ENCODE peak calls at places on chromosome 3, in nine cellular contexts. U, I, T, M, C, N, Y, Q and L are unnamed samples.

GRCh38 chr3:81105761-81106160 is 655.7 kb downstream of the GBE1 start:
- DNase-seq in M (no peak), U (no peak), Y (no peak), Q (peak; percentile 18), I (no peak), T (no peak), N (no peak), C (no peak), L (no peak)

GRCh38 chr3:126696701-126697267 is 7.3 kb upstream of the CHCHD6 start:
- DNase-seq in I (no peak), M (no peak), U (no peak), N (no peak), Y (no peak), T (no peak), Q (no peak), C (no peak), L (no peak)

GRCh38 chr3:72274511-72275295 is 489.8 kb upstream of the PROK2 start:
- DNase-seq in I (peak; percentile 93), U (peak; percentile 27), Q (no peak), T (peak; percentile 31), C (no peak), N (peak; percentile 73), Y (peak; percentile 46), M (no peak), L (no peak)

GRCh38 chr3:21654662-21655061 is 96.3 kb downstream of the ZNF385D start:
- DNase-seq in Y (no peak), Q (peak; percentile 77), C (no peak), T (no peak), N (no peak), I (peak; percentile 68), M (no peak), U (no peak), L (no peak)

GRCh38 chr3:70963412-70963811 is 620.1 kb downstream of the FOXP1 start:
- DNase-seq in Q (no peak), C (no peak), Y (no peak), T (no peak), M (no peak), N (no peak), U (no peak), I (no peak), L (peak; percentile 22)

GRCh38 chr3:87756616-87757015 is 302.2 kb downstream of the CGGBP1 start:
- DNase-seq in Y (no peak), U (no peak), M (no peak), N (no peak), C (no peak), T (no peak), Q (no peak), I (no peak), L (no peak)

GRCh38 chr3:119639494-119640350 is 20.7 kb downstream of the POPDC2 start:
- DNase-seq in Q (peak; percentile 49), M (no peak), N (no peak), C (no peak), I (no peak), T (no peak), U (no peak), Y (no peak), L (no peak)

GRCh38 chr3:123609063-123609462 is 24.2 kb upstream of the HACD2 start:
- DNase-seq in C (no peak), Y (no peak), U (no peak), T (no peak), N (no peak), Q (no peak), M (no peak), I (no peak), L (no peak)

GRCh38 chr3:48400824-48401433 is 28.9 kb downstream of the FBXW12 start:
- DNase-seq in I (peak; percentile 50), C (peak; percentile 56), U (peak; percentile 56), M (no peak), T (peak; percentile 75), Q (peak; percentile 65), Y (no peak), N (peak; percentile 70), L (peak; percentile 83)

GRCh38 chr3:45103334-45103733 is 42.8 kb downstream of the CDCP1 start:
- DNase-seq in C (no peak), T (no peak), Q (no peak), N (no peak), U (no peak), M (no peak), Y (no peak), I (no peak), L (no peak)

GRCh38 chr3:128496602-128497304 is 3.8 kb upstream of the GATA2 start:
- DNase-seq in M (no peak), I (peak; percentile 48), C (peak; percentile 71), Q (no peak), N (peak; percentile 63), Y (no peak), U (no peak), T (peak; percentile 11), L (peak; percentile 63)

GRCh38 chr3:27590437-27591320 is 106.5 kb upstream of the SLC4A7 start:
- DNase-seq in I (peak; percentile 49), T (no peak), Y (no peak), U (peak; percentile 21), Q (peak; percentile 74), C (no peak), M (no peak), N (peak; percentile 20), L (no peak)

GRCh38 chr3:193719735-193720134 is 126.7 kb downstream of the OPA1 start:
- DNase-seq in M (no peak), Q (no peak), N (no peak), I (no peak), Y (no peak), T (no peak), U (no peak), C (no peak), L (no peak)

GRCh38 chr3:117616213-117616612 is 906.6 kb downstream of the TUSC7 start:
- DNase-seq in N (no peak), C (no peak), I (peak; percentile 6), U (no peak), Y (no peak), T (no peak), M (no peak), Q (no peak), L (no peak)
- TF ChIP-seq CTCF in N (no peak), C (no peak), I (peak; percentile 30), U (no peak), Y (no peak), T (no peak), M (peak; percentile 23), Q (no peak), L (no peak)

DNA sequence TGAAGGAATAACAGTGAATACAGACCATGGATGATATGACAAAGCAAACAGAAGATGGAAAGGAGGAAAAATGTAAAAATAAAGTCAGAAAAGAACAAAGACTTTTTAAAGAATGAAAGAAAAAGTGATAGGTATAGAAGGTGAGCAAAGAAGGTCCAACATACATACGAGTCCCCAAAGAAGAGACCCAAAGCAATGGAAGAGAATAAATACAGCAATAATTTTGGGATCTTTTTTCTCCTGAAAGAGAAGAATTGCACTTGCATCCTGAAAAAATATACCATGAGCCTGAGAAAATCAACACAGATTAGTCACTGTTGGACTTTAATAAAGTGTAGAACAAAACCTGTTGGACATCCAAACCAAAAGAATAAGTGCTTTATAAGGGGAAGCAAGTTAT is 85.3 kb upstream of the SLC6A1 start:
- DNase-seq in M (no peak), N (no peak), T (no peak), I (no peak), Y (no peak), Q (no peak), U (no peak), C (no peak), L (peak; percentile 22)
- TF ChIP-seq CTCF in M (no peak), N (no peak), T (no peak), I (no peak), Y (no peak), Q (no peak), U (no peak), C (no peak), L (no peak)

DNA sequence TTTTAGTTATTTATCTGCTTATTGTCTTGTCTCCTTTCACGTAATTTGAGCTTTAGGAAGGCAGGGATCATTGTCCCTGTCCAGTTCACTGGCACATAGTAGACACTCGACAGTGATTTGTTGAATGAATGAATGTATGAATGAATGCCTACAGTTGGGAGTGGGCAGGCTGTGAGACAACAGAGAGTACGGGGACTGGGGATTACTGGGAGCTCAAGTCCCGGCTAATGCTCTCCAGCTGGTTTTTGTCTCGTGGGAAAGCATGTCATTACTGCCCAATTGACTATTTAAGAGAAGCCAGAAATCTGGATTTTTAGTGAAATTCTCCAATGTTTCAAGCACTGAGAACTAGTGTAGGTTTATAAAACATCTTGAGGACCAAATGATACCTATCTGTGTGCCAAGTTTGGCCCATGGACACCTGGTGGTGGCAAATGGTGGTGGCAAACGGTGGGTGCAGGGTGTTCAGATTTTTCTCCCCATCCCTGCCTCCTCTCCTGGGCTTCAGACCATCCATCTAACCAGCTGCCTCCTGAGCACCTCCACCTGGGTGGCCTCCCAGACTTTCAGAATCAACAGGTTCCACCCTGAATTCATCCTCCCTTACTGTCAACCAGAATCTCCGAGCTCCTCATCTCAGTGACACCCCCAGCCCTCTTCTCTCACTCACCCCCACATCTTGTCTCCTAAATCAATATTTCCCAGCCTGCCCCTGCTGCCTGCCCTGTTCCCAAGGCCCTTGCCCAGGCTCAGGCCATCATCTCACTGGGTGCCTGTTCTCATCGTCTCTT is 36.2 kb upstream of the TRH start:
- DNase-seq in T (no peak), U (no peak), I (no peak), Q (no peak), M (no peak), Y (no peak), N (no peak), C (no peak), L (peak; percentile 11)
- TF ChIP-seq CTCF in T (no peak), U (no peak), I (no peak), Q (no peak), M (no peak), Y (peak; percentile 7), N (no peak), C (peak; percentile 40), L (peak; percentile 31)

GRCh38 chr3:51720292-51721061 is 13.6 kb downstream of the GRM2 start:
- DNase-seq in Q (no peak), Y (no peak), I (no peak), U (no peak), M (no peak), C (no peak), N (no peak), T (no peak), L (no peak)

GRCh38 chr3:51718547-51719412 is 11.9 kb downstream of the GRM2 start:
- DNase-seq in T (peak; percentile 55), I (peak; percentile 30), U (peak; percentile 44), N (no peak), Q (peak; percentile 55), Y (peak; percentile 49), M (no peak), C (peak; percentile 72), L (peak; percentile 93)

GRCh38 chr3:51721062-51721745 is 14.3 kb downstream of the GRM2 start:
- DNase-seq in M (no peak), Y (no peak), N (no peak), Q (no peak), T (no peak), U (no peak), I (no peak), C (no peak), L (no peak)

GRCh38 chr3:51719413-51720025 is 12.7 kb downstream of the GRM2 start:
- DNase-seq in U (no peak), C (no peak), I (no peak), Y (no peak), T (no peak), Q (no peak), N (no peak), M (no peak), L (peak; percentile 37)

DNA sequence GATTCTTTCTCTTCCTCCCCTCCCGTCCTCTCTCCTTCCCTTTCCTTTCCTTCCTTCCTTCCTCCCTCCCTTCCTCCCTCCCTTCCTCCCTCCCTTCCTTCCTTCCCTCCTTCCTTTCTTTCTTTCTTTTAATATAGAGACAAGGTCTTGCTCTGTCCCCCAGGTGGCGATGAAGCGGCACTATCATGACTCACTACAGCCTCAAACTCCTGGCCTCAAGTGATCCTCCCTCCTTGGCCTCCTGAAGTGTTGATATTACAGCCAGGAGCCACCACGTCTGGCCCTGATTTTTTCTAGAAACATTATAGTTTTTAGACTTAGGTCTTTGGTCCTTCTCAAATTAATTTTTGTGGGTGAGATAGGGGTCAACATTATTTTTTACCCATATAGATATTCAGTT is 15.5 kb downstream of the GRM2 start:
- DNase-seq in U (no peak), N (no peak), T (no peak), Y (no peak), C (no peak), M (no peak), I (no peak), Q (no peak), L (peak; percentile 60)
- TF ChIP-seq CTCF in U (no peak), N (no peak), T (no peak), Y (no peak), C (no peak), M (no peak), I (no peak), Q (no peak), L (peak; percentile 74)